ENCODE peak calls at places on chromosomes 4 and X, in seven cellular contexts. P, R, G, E, X, H and I are unnamed samples.

GRCh38 chr4:27066591-27066990 is 205.9 kb downstream of the STIM2 start:
- DNase-seq in E (no peak), G (peak; percentile 43), P (no peak), X (no peak), H (no peak), R (no peak), I (no peak)

GRCh38 chr4:10011885-10012284 is 9.4 kb downstream of the SLC2A9 start:
- DNase-seq in R (no peak), P (no peak), X (no peak), G (no peak), H (no peak), E (no peak), I (no peak)

GRCh38 chr4:17578482-17578891 is 1.5 kb downstream of the LAP3 start:
- DNase-seq in H (no peak), P (no peak), R (peak; percentile 41), E (no peak), G (no peak), X (no peak), I (no peak)

GRCh38 chr4:125484912-125485311 is 170.2 kb downstream of the FAT4 start:
- DNase-seq in X (no peak), E (peak; percentile 23), P (no peak), H (no peak), G (no peak), R (no peak), I (no peak)

GRCh38 chrX:153488231-153488914 is 6.4 kb upstream of the BGN start:
- DNase-seq in G (peak; percentile 44), X (no peak), R (peak; percentile 91), P (peak; percentile 18), E (no peak), H (no peak), I (no peak)

GRCh38 chr4:108068422-108068821 is 78.7 kb downstream of the HADH start:
- DNase-seq in X (no peak), R (no peak), H (no peak), G (no peak), P (no peak), E (no peak), I (no peak)

GRCh38 chr4:74311696-74312313 is 3.5 kb downstream of the EPGN start:
- DNase-seq in P (no peak), E (no peak), R (peak; percentile 70), X (no peak), H (no peak), G (no peak), I (peak; percentile 27)

GRCh38 chrX:40189018-40189417 is 91.3 kb upstream of the BCOR start:
- DNase-seq in H (no peak), X (no peak), G (no peak), R (no peak), P (no peak), E (no peak), I (no peak)

GRCh38 chrX:78321809-78322208 is 5.6 kb downstream of the CYSLTR1 start:
- DNase-seq in X (no peak), P (no peak), G (peak; percentile 30), H (no peak), E (peak; percentile 84), R (no peak), I (no peak)

GRCh38 chr4:55673424-55673823 is 37.3 kb upstream of the NMU start:
- DNase-seq in R (no peak), P (no peak), E (no peak), X (no peak), G (no peak), H (no peak), I (no peak)

GRCh38 chrX:140723251-140723650 is 13.7 kb downstream of the LINC00632 start:
- DNase-seq in P (no peak), G (no peak), E (no peak), H (no peak), R (no peak), X (no peak), I (no peak)

GRCh38 chr4:180280076-180280475 is 1963.1 kb upstream of the TENM3 start:
- DNase-seq in P (no peak), H (no peak), G (no peak), R (no peak), E (no peak), X (no peak), I (no peak)

GRCh38 chr4:129362685-129363274 is 266.8 kb downstream of the C4orf33 start:
- DNase-seq in H (no peak), E (no peak), X (no peak), P (peak; percentile 50), G (peak; percentile 63), R (peak; percentile 75), I (peak; percentile 25)

GRCh38 chr4:185128272-185129119 is 14.6 kb upstream of the SLC25A4 start:
- DNase-seq in G (no peak), X (no peak), R (peak; percentile 18), H (no peak), E (no peak), P (no peak), I (no peak)

GRCh38 chrX:31706456-31706855 is 634.6 kb upstream of the FTHL17 start:
- DNase-seq in P (no peak), E (no peak), H (no peak), X (no peak), G (no peak), R (no peak), I (no peak)

GRCh38 chrX:42597481-42597880 is 180.5 kb downstream of the PPP1R2C start:
- DNase-seq in R (no peak), E (no peak), H (no peak), P (no peak), G (no peak), X (no peak), I (no peak)

GRCh38 chr4:149933120-149933519 is 117.5 kb upstream of the IQCM start:
- DNase-seq in X (no peak), E (no peak), G (no peak), R (no peak), P (no peak), H (no peak), I (no peak)

GRCh38 chr4:110532901-110533589 is 57.1 kb downstream of the ENPEP start:
- DNase-seq in E (no peak), H (no peak), G (no peak), P (no peak), X (no peak), R (no peak), I (no peak)

GRCh38 chrX:48997455-48997854 is 4.6 kb downstream of the GRIPAP1 start:
- DNase-seq in G (no peak), E (no peak), H (no peak), R (no peak), X (no peak), P (no peak), I (no peak)

GRCh38 chr4:4801013-4801412 is 58.5 kb upstream of the MSX1 start:
- DNase-seq in X (no peak), H (no peak), R (no peak), P (no peak), G (no peak), E (no peak), I (no peak)

GRCh38 chr4:4803216-4803903 is 56.1 kb upstream of the MSX1 start:
- DNase-seq in X (no peak), E (no peak), G (no peak), P (no peak), H (no peak), R (no peak), I (no peak)

GRCh38 chr4:4803904-4804296 is 55.6 kb upstream of the MSX1 start:
- DNase-seq in X (no peak), P (no peak), R (no peak), E (no peak), H (no peak), G (no peak), I (no peak)

GRCh38 chr4:4810365-4810764 is 49.1 kb upstream of the MSX1 start:
- DNase-seq in E (no peak), P (no peak), H (no peak), R (no peak), X (no peak), G (no peak), I (no peak)

DNA sequence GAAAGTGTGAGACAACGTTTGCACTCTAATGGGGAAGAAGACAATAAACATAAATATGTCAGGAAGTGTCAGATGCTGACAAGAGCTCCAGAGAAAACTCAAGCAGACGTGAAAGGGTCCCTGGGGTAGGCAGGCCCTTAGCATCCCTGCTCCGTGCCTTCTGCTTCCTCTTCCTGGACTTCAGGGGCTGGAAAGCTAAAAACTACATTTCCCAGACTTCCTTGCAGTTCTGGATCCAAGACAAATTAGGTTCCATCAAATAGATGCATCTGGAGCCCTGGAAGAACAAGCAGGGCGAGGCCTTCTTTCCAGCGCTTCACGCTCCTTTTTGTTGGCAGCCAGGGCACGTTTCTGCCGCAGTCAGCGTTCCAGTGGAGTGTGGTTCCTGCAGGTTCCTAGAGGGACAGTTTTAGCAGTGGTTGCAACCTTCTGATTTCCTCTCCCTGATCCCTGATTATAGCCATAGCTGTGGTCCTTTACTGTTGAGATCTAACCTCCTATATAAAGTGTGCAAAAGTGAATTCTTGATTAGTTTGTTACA is 53.6 kb upstream of the MSX1 start:
- DNase-seq in H (no peak), X (no peak), R (no peak), P (no peak), G (no peak), E (no peak), I (no peak)
- TF ChIP-seq POLR2AphosphoS5 in H (no peak), X (no peak), R (no peak), P (no peak), G (no peak), E (no peak), I (no peak)

GRCh38 chrX:13763489-13763888 is 28.9 kb downstream of the OFD1 start:
- DNase-seq in G (peak; percentile 52), X (no peak), E (no peak), H (no peak), R (no peak), P (no peak), I (no peak)
- TF ChIP-seq POLR2AphosphoS5 in G (no peak), X (no peak), E (no peak), H (no peak), R (no peak), P (no peak), I (no peak)

DNA sequence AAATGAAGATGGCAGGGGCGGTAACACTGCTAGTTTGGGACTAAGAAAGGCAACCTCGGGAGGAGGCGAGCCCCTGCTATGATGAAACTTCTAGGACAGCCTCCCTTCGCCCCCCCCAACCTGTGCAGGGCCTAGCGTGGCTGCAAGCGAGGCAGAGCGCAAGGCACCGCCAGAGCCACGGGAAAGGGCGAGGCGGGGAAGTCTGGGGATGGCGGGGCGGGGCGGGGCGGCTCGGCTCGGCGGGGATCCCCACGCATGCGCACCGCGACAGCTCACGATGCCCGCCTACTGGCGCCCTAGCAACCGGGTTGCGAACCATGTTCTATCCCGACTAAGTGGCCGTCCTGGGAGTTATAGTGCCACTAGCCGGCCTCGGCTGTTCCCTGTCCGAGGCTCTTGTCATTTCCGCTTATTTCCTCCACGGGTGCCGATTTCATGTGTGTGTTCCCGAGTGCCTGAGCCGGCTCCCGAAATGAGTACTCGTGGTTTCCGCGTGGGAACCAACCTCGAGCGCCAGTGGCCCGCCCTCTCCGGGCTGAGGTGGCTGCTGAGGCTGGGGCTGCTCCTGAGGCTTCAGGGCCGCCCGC is 28.7 kb upstream of the RBMX start:
- DNase-seq in G (peak; percentile 80), P (peak; percentile 93), H (peak; percentile 33), E (peak; percentile 91), R (peak; percentile 72), X (peak; percentile 95), I (peak; percentile 30)
- TF ChIP-seq POLR2AphosphoS5 in G (no peak), P (no peak), H (no peak), E (no peak), R (no peak), X (peak; percentile 4), I (peak; percentile 57)

DNA sequence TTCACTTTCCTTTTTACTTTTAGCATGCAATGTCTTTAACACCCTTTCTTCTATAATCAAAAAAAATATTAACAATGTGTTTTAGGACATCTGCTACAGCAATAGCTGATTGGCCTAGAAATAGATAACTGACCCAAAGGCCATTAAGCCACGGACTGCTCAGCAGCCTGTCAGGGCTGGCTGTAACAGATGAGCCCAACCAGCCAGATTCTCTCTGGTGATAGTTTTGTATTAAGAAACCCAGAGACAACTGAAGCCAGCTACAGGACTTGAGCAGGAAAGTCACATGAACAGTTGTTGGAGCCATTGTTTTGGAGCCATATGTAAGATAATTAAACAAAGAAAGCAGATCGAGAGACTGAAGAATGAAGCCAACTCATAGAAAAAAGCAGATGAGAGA is 80.3 kb downstream of the DDIT4L start:
- DNase-seq in X (no peak), H (no peak), P (no peak), R (no peak), E (no peak), G (no peak), I (no peak)
- TF ChIP-seq POLR2AphosphoS5 in X (no peak), H (no peak), P (no peak), R (no peak), E (no peak), G (no peak), I (no peak)